ENCODE peak calls at places on chromosomes 3 and 15, in five cellular contexts. R, T, N, K and Y are unnamed samples.

GRCh38 chr3:120506076-120506827 is 55.5 kb upstream of the FSTL1 start:
- DNase-seq in R (no peak), T (peak), N (no peak), K (no peak), Y (peak)

GRCh38 chr15:39919740-39920509 is at the start of gene GPR176:
- DNase-seq in R (no peak), T (no peak), N (no peak), K (peak), Y (peak)

GRCh38 chr3:124272611-124273151 is 280.8 kb upstream of the ROPN1 start:
- DNase-seq in R (no peak), T (no peak), N (no peak), K (no peak), Y (peak)

GRCh38 chr3:21919383-21919782 is 168.4 kb upstream of the ZNF385D start:
- DNase-seq in R (no peak), T (no peak), N (no peak), K (no peak), Y (no peak)

GRCh38 chr3:149273096-149273751 is 51.6 kb upstream of the CP start:
- DNase-seq in R (peak), T (peak), N (peak), K (peak), Y (peak)

GRCh38 chr15:101808201-101808600 is 3.8 kb upstream of the OR4F15 start:
- DNase-seq in R (no peak), T (no peak), N (no peak), K (no peak), Y (peak)

GRCh38 chr15:71275098-71275497 is 159.8 kb downstream of the THSD4 start:
- DNase-seq in R (no peak), T (no peak), N (no peak), K (no peak), Y (peak)

GRCh38 chr15:85044251-85044853 is 62.7 kb downstream of the PDE8A start:
- DNase-seq in R (peak), T (peak), N (peak), K (peak), Y (peak)

GRCh38 chr3:158091526-158091925 is 14.7 kb downstream of the SHOX2 start:
- DNase-seq in R (peak), T (peak), N (no peak), K (no peak), Y (peak)

GRCh38 chr15:70703483-70703882 is 59.9 kb downstream of the UACA start:
- DNase-seq in R (no peak), T (no peak), N (no peak), K (no peak), Y (no peak)

GRCh38 chr3:181189556-181189955 is 200.0 kb upstream of the DNAJC19 start:
- DNase-seq in R (no peak), T (no peak), N (no peak), K (no peak), Y (no peak)

GRCh38 chr15:52326758-52327157 is 31.2 kb upstream of the MYO5C start:
- DNase-seq in R (no peak), T (no peak), N (no peak), K (no peak), Y (peak)

GRCh38 chr3:135994708-135995335 is 29.3 kb downstream of the PPP2R3A start:
- DNase-seq in R (peak), T (no peak), N (no peak), K (peak), Y (no peak)

GRCh38 chr3:192130534-192131132 is 596.7 kb downstream of the FGF12 start:
- DNase-seq in R (peak), T (peak), N (peak), K (peak), Y (peak)

GRCh38 chr3:121793078-121793477 is 41.8 kb downstream of the IQCB1 start:
- DNase-seq in R (no peak), T (no peak), N (no peak), K (no peak), Y (no peak)

GRCh38 chr3:69541823-69542264 is 156.0 kb upstream of the FRMD4B start:
- DNase-seq in R (no peak), T (no peak), N (no peak), K (peak), Y (no peak)

GRCh38 chr3:46935168-46935858 is 41.2 kb downstream of the CCDC12 start:
- DNase-seq in R (peak), T (peak), N (no peak), K (peak), Y (peak)

GRCh38 chr3:131053021-131053420 is 26.3 kb downstream of the NEK11 start:
- DNase-seq in R (no peak), T (no peak), N (no peak), K (peak), Y (peak)

GRCh38 chr3:38054166-38054991 is 15.4 kb downstream of the DLEC1 start:
- DNase-seq in R (no peak), T (peak), N (no peak), K (no peak), Y (peak)

GRCh38 chr3:58246148-58247051 is 8.8 kb downstream of the ABHD6 start:
- DNase-seq in R (no peak), T (no peak), N (no peak), K (no peak), Y (no peak)

GRCh38 chr3:143235614-143236204 is 116.1 kb downstream of the CHST2 start:
- DNase-seq in R (no peak), T (no peak), N (no peak), K (no peak), Y (no peak)

GRCh38 chr3:131172502-131172901 is 145.8 kb downstream of the NEK11 start:
- DNase-seq in R (no peak), T (no peak), N (no peak), K (no peak), Y (no peak)

GRCh38 chr15:90231028-90232017 is 2.4 kb downstream of the CIB1 start:
- DNase-seq in R (no peak), T (no peak), N (peak), K (no peak), Y (no peak)

GRCh38 chr3:140942221-140943104 is 827 bp downstream of the SLC25A36 start:
- DNase-seq in R (peak), T (peak), N (no peak), K (peak), Y (peak)

GRCh38 chr15:67509918-67510317 is 11.0 kb upstream of the C15orf61 start:
- DNase-seq in R (peak), T (no peak), N (no peak), K (no peak), Y (no peak)

GRCh38 chr3:12370758-12371157 is 81.9 kb downstream of the PPARG start:
- DNase-seq in R (no peak), T (peak), N (no peak), K (peak), Y (peak)

GRCh38 chr3:149336925-149337324 is 3.5 kb upstream of the TM4SF18 start:
- DNase-seq in R (no peak), T (no peak), N (no peak), K (no peak), Y (no peak)

GRCh38 chr3:116256843-116257485 is 188.3 kb downstream of the LSAMP start:
- DNase-seq in R (no peak), T (no peak), N (no peak), K (no peak), Y (peak)

GRCh38 chr3:76362643-76363042 is 577.3 kb upstream of the ZNF717 start:
- DNase-seq in R (no peak), T (no peak), N (no peak), K (no peak), Y (no peak)

GRCh38 chr15:31442203-31443090 is 115.8 kb downstream of the KLF13 start:
- DNase-seq in R (no peak), T (no peak), N (no peak), K (peak), Y (peak)

GRCh38 chr3:177680442-177680821 is 483.1 kb upstream of the TBL1XR1 start:
- DNase-seq in R (no peak), T (no peak), N (no peak), K (no peak), Y (peak)

GRCh38 chr15:88274534-88275460 is 18.3 kb upstream of the NTRK3 start:
- DNase-seq in R (peak), T (peak), N (no peak), K (peak), Y (peak)

GRCh38 chr15:33310481-33311311 is at the start of gene RYR3:
- DNase-seq in R (no peak), T (no peak), N (no peak), K (peak), Y (no peak)

GRCh38 chr3:42209917-42210316 is 56.1 kb downstream of the CCK start:
- DNase-seq in R (no peak), T (no peak), N (no peak), K (no peak), Y (no peak)

GRCh38 chr3:42213417-42213816 is 52.6 kb downstream of the CCK start:
- DNase-seq in R (no peak), T (no peak), N (no peak), K (no peak), Y (no peak)

GRCh38 chr3:42214565-42215283 is 51.3 kb downstream of the CCK start:
- DNase-seq in R (no peak), T (no peak), N (no peak), K (no peak), Y (peak)

GRCh38 chr3:42214064-42214463 is 51.9 kb downstream of the CCK start:
- DNase-seq in R (no peak), T (no peak), N (no peak), K (no peak), Y (no peak)

DNA sequence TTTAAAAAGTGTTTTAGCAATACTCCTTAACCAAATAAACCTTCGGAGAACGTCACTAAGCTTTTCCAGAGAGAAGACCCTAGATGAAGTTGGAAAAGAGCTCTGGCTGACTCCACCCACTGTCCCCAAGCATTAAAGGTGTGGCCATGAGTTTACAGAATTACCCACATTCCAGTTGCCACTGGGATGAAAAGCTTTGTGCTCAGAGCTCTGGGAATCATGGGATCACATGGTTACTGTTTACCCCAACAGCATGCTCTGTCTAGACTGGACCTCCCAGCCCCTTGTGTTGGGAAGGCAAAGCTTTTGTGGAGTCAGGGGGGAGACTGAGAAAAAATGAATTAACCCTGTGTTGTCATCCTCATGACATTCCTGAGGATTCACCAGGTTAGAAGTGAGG is 55.3 kb downstream of the CCK start:
- DNase-seq in R (no peak), T (peak), N (no peak), K (no peak), Y (no peak)
- TF ChIP-seq MXI1 in R (no peak), T (no peak), N (no peak), K (no peak), Y (no peak)

GRCh38 chr15:48636511-48636910 is 9.0 kb downstream of the FBN1 start:
- DNase-seq in R (no peak), T (no peak), N (no peak), K (no peak), Y (no peak)

GRCh38 chr15:48637639-48638038 is 7.9 kb downstream of the FBN1 start:
- DNase-seq in R (no peak), T (no peak), N (no peak), K (no peak), Y (no peak)

GRCh38 chr15:48641416-48641815 is 4.1 kb downstream of the FBN1 start:
- DNase-seq in R (peak), T (no peak), N (peak), K (peak), Y (peak)

GRCh38 chr15:48642795-48643194 is 2.7 kb downstream of the FBN1 start:
- DNase-seq in R (no peak), T (no peak), N (no peak), K (no peak), Y (no peak)

DNA sequence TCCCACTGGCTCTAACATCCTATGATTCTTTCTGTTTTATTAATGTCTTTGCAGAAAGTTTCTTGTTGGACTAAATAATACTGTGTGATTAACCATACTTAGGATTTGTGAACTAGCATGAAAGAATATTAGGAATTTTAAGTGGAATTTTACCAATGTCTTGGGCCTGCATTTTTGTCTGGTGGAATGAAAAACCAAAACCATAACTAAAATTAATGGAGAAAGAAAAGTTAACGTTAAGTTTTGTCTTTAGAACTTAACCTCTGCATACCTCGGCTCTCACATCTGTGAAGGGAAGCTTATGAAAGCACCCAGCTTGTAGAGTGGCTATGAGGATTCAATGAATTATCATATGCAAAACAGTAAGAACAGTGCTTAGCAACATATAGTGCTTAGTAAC is 6.5 kb downstream of the FBN1 start:
- DNase-seq in R (no peak), T (no peak), N (no peak), K (no peak), Y (no peak)
- TF ChIP-seq MXI1 in R (no peak), T (no peak), N (no peak), K (no peak), Y (no peak)

GRCh38 chr3:151440940-151441339 is 19.9 kb downstream of the IGSF10 start:
- DNase-seq in R (no peak), T (no peak), N (no peak), K (no peak), Y (no peak)

GRCh38 chr3:151439652-151440125 is 21.2 kb downstream of the IGSF10 start:
- DNase-seq in R (peak), T (peak), N (no peak), K (peak), Y (peak)

GRCh38 chr3:151443583-151443982 is 17.3 kb downstream of the IGSF10 start:
- DNase-seq in R (peak), T (no peak), N (no peak), K (no peak), Y (no peak)

GRCh38 chr3:151446002-151446340 is 14.9 kb downstream of the IGSF10 start:
- DNase-seq in R (no peak), T (no peak), N (no peak), K (no peak), Y (no peak)

GRCh38 chr3:151445283-151446001 is 15.4 kb downstream of the IGSF10 start:
- DNase-seq in R (no peak), T (no peak), N (no peak), K (no peak), Y (peak)
- TF ChIP-seq MXI1 in R (no peak), T (no peak), N (no peak), K (no peak), Y (no peak)

GRCh38 chr3:126782554-126782953 is 78.5 kb downstream of the CHCHD6 start:
- DNase-seq in R (no peak), T (no peak), N (no peak), K (no peak), Y (peak)

GRCh38 chr3:126781406-126781805 is 77.4 kb downstream of the CHCHD6 start:
- DNase-seq in R (no peak), T (no peak), N (no peak), K (peak), Y (no peak)

GRCh38 chr3:126780666-126781065 is 76.6 kb downstream of the CHCHD6 start:
- DNase-seq in R (peak), T (no peak), N (no peak), K (no peak), Y (no peak)

GRCh38 chr3:126781889-126782491 is 78.0 kb downstream of the CHCHD6 start:
- DNase-seq in R (no peak), T (no peak), N (no peak), K (peak), Y (peak)

GRCh38 chr3:126784254-126784653 is 80.2 kb downstream of the CHCHD6 start:
- DNase-seq in R (no peak), T (no peak), N (no peak), K (no peak), Y (no peak)
- TF ChIP-seq MXI1 in R (no peak), T (no peak), N (no peak), K (no peak), Y (no peak)

DNA sequence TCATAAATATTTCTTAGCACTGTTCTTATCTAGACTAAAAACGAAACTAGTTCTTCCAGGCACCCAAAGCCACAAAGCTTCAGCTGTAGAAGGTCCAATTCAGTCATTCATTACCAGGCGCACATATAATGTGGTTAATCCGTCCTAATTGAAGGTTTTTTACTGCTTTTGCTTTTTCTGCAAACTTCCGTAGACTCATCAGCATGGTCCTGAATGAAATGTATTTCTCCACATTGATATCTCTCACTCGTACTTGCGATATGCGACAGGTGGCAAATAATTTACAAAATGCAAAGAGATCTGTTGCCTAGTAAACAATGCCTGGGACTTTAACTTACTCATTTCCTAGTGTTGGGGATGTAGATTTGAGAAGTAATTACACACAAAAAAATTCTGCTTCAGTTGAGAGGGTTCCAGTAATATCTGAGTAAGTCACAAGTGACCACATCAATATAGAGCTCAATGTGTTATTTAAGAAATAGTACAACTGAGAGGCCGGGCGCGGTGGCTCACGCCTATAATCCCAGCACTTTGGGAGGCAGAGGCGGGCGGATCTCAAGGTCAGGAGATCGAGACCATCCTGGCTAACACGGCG is 75.0 kb upstream of the MBNL1 start:
- DNase-seq in R (peak), T (no peak), N (no peak), K (no peak), Y (no peak)
- TF ChIP-seq MXI1 in R (no peak), T (no peak), N (no peak), K (no peak), Y (no peak)